ENCODE peak calls at places on chromosomes 16 and 17, in four cellular contexts. X is NCI-H2029, E is NCI-H1930, Y is anterior cingulate cortex. Q is an unnamed sample.

GRCh38 chr17:43645765-43646481 is 15.8 kb downstream of the MEOX1 start:
- DNase-seq in X (no peak), E (no peak), Y (no peak), Q (no peak)

GRCh38 chr17:44315760-44316731 is 7.6 kb downstream of the RUNDC3A start:
- DNase-seq in X (no peak), Y (no peak), E (no peak), Q (no peak)

GRCh38 chr16:9039208-9039607 is 52.2 kb upstream of the HAPSTR1 start:
- DNase-seq in X (no peak), E (no peak), Y (no peak), Q (peak; percentile 22)

GRCh38 chr17:55089955-55090573 is 121.5 kb downstream of the STXBP4 start:
- DNase-seq in E (no peak), Y (no peak), X (no peak), Q (peak; percentile 72)

GRCh38 chr17:38663964-38664644 is 10.7 kb downstream of the EPOP start:
- DNase-seq in Y (no peak), X (no peak), E (no peak), Q (no peak)

GRCh38 chr17:79923974-79924638 is 84.9 kb upstream of the CBX4 start:
- DNase-seq in Y (peak; percentile 23), E (peak; percentile 58), X (no peak), Q (peak; percentile 73)

GRCh38 chr17:56260421-56260820 is 107.1 kb downstream of the ANKFN1 start:
- DNase-seq in X (no peak), Y (no peak), E (no peak), Q (no peak)

GRCh38 chr17:81250286-81251090 is 11.4 kb downstream of the NDUFAF8 start:
- DNase-seq in E (no peak), Y (no peak), X (no peak), Q (no peak)

GRCh38 chr16:29815032-29815721 is 775 bp upstream of the PAGR1 start:
- DNase-seq in E (no peak), Y (peak; percentile 23), X (no peak), Q (peak; percentile 53)

GRCh38 chr16:57723170-57723569 is 12.4 kb upstream of the KATNB1 start:
- DNase-seq in Y (no peak), X (no peak), E (no peak), Q (no peak)

GRCh38 chr16:81492965-81493754 is 48.6 kb downstream of the CMIP start:
- DNase-seq in X (no peak), E (no peak), Y (no peak), Q (no peak)

GRCh38 chr17:18017958-18018357 is 21.0 kb downstream of the ATPAF2 start:
- DNase-seq in X (no peak), Y (no peak), E (no peak), Q (no peak)

GRCh38 chr17:40819528-40820125 is 2.8 kb downstream of the KRT10 start:
- DNase-seq in E (no peak), Y (no peak), X (no peak), Q (no peak)

GRCh38 chr17:19380551-19381284 is 2.4 kb downstream of the MAPK7 start:
- DNase-seq in X (no peak), Y (no peak), E (no peak), Q (no peak)

GRCh38 chr16:10871157-10871991 is 5.6 kb upstream of the CIITA start:
- DNase-seq in E (no peak), X (peak; percentile 52), Y (no peak), Q (peak; percentile 88)

GRCh38 chr16:50833929-50834328 is 92.0 kb downstream of the CYLD start:
- DNase-seq in Y (no peak), X (no peak), E (no peak), Q (no peak)

GRCh38 chr17:17073006-17073626 is 30.9 kb downstream of the MPRIP start:
- DNase-seq in E (no peak), Y (no peak), X (no peak), Q (no peak)